ENCODE peak calls at places on chromosomes 6 and 20, in four cellular contexts. One of them, this sample, is unnamed.

GRCh38 chr20:62824476-62825287 is 7.8 kb downstream of the COL9A3 start:
- DNase-seq in RPMI7951: no peak
- DNase-seq in colonic mucosa: peak; percentile 76
- DNase-seq in Calu3: peak; percentile 77
- DNase-seq in this sample: peak; percentile 46

GRCh38 chr6:169890049-169890448 is 138.6 kb downstream of the ERMARD start:
- DNase-seq in colonic mucosa: no peak
- DNase-seq in Calu3: no peak
- DNase-seq in RPMI7951: no peak
- DNase-seq in this sample: no peak

GRCh38 chr20:63408684-63409046 is 47.5 kb upstream of the CHRNA4 start:
- DNase-seq in Calu3: no peak
- DNase-seq in colonic mucosa: no peak
- DNase-seq in RPMI7951: no peak
- DNase-seq in this sample: no peak

GRCh38 chr6:33683051-33683571 is 28.4 kb downstream of the UQCC2 start:
- DNase-seq in RPMI7951: peak; percentile 46
- DNase-seq in colonic mucosa: no peak
- DNase-seq in Calu3: no peak
- DNase-seq in this sample: no peak

GRCh38 chr6:108946695-108947094 is 98.5 kb downstream of the ARMC2 start:
- DNase-seq in colonic mucosa: no peak
- DNase-seq in Calu3: no peak
- DNase-seq in RPMI7951: peak; percentile 50
- DNase-seq in this sample: no peak

GRCh38 chr6:32662099-32662498 is 4.4 kb downstream of the HLA-DQB1 start:
- DNase-seq in RPMI7951: no peak
- DNase-seq in colonic mucosa: no peak
- DNase-seq in Calu3: no peak
- DNase-seq in this sample: no peak

GRCh38 chr20:44714102-44714700 is 968 bp upstream of the CCN5 start:
- DNase-seq in RPMI7951: no peak
- DNase-seq in colonic mucosa: no peak
- DNase-seq in Calu3: no peak
- DNase-seq in this sample: no peak

GRCh38 chr6:62150048-62150663 is 135.9 kb downstream of the KHDRBS2 start:
- DNase-seq in Calu3: peak; percentile 21
- DNase-seq in colonic mucosa: peak; percentile 20
- DNase-seq in RPMI7951: peak; percentile 4
- DNase-seq in this sample: no peak

GRCh38 chr20:23111307-23111943 is 25.3 kb upstream of the CD93 start:
- DNase-seq in RPMI7951: no peak
- DNase-seq in colonic mucosa: no peak
- DNase-seq in Calu3: no peak
- DNase-seq in this sample: no peak

GRCh38 chr6:225121-225721 is 67.1 kb upstream of the DUSP22 start:
- DNase-seq in RPMI7951: no peak
- DNase-seq in Calu3: no peak
- DNase-seq in colonic mucosa: no peak
- DNase-seq in this sample: no peak

GRCh38 chr6:96675617-96676016 is 112.7 kb downstream of the FHL5 start:
- DNase-seq in RPMI7951: no peak
- DNase-seq in Calu3: no peak
- DNase-seq in colonic mucosa: no peak
- DNase-seq in this sample: no peak

GRCh38 chr6:69089539-69089938 is 454.5 kb downstream of the ADGRB3 start:
- DNase-seq in Calu3: no peak
- DNase-seq in RPMI7951: no peak
- DNase-seq in colonic mucosa: no peak
- DNase-seq in this sample: no peak

GRCh38 chr6:161498359-161498758 is 224.5 kb upstream of the AGPAT4 start:
- DNase-seq in RPMI7951: peak; percentile 72
- DNase-seq in Calu3: peak; percentile 74
- DNase-seq in colonic mucosa: no peak
- DNase-seq in this sample: no peak

GRCh38 chr6:18248698-18249097 is 15.6 kb downstream of the DEK start:
- DNase-seq in Calu3: no peak
- DNase-seq in colonic mucosa: no peak
- DNase-seq in RPMI7951: no peak
- DNase-seq in this sample: no peak

GRCh38 chr6:79377830-79378460 is 143.5 kb upstream of the HMGN3 start:
- DNase-seq in colonic mucosa: no peak
- DNase-seq in Calu3: peak; percentile 29
- DNase-seq in RPMI7951: no peak
- DNase-seq in this sample: no peak

GRCh38 chr20:17611290-17611539 is 41.3 kb downstream of the DSTN start:
- DNase-seq in Calu3: no peak
- DNase-seq in colonic mucosa: no peak
- DNase-seq in RPMI7951: peak; percentile 35
- DNase-seq in this sample: no peak

GRCh38 chr6:89242574-89243330 is 25.6 kb upstream of the GABRR1 start:
- DNase-seq in Calu3: peak; percentile 21
- DNase-seq in RPMI7951: peak; percentile 54
- DNase-seq in colonic mucosa: no peak
- DNase-seq in this sample: no peak

GRCh38 chr20:760751-761417 is 7.4 kb downstream of the SLC52A3 start:
- DNase-seq in colonic mucosa: no peak
- DNase-seq in Calu3: no peak
- DNase-seq in RPMI7951: no peak
- DNase-seq in this sample: no peak

GRCh38 chr6:90105766-90106165 is 190.9 kb downstream of the BACH2 start:
- DNase-seq in RPMI7951: no peak
- DNase-seq in Calu3: no peak
- DNase-seq in colonic mucosa: no peak
- DNase-seq in this sample: no peak

GRCh38 chr6:14210077-14210476 is 92.5 kb downstream of the CD83 start:
- DNase-seq in colonic mucosa: no peak
- DNase-seq in RPMI7951: no peak
- DNase-seq in Calu3: no peak
- DNase-seq in this sample: no peak

GRCh38 chr20:63737940-63738686 is 1.5 kb upstream of the SLC2A4RG start:
- DNase-seq in colonic mucosa: peak; percentile 76
- DNase-seq in Calu3: no peak
- DNase-seq in RPMI7951: no peak
- DNase-seq in this sample: no peak

GRCh38 chr6:5490495-5491069 is 229.3 kb downstream of the FARS2 start:
- DNase-seq in Calu3: no peak
- DNase-seq in RPMI7951: no peak
- DNase-seq in colonic mucosa: no peak
- DNase-seq in this sample: no peak

GRCh38 chr6:65633516-65633915 is 73.5 kb downstream of the EYS start:
- DNase-seq in Calu3: no peak
- DNase-seq in colonic mucosa: no peak
- DNase-seq in RPMI7951: no peak
- DNase-seq in this sample: no peak

GRCh38 chr20:5933802-5934436 is 16.4 kb downstream of the TRMT6 start:
- DNase-seq in colonic mucosa: no peak
- DNase-seq in RPMI7951: peak; percentile 42
- DNase-seq in Calu3: peak; percentile 9
- DNase-seq in this sample: no peak

GRCh38 chr20:19137641-19138040 is 74.8 kb upstream of the SLC24A3 start:
- DNase-seq in Calu3: no peak
- DNase-seq in RPMI7951: no peak
- DNase-seq in colonic mucosa: no peak
- DNase-seq in this sample: no peak

GRCh38 chr20:916125-916799 is at the start of gene ANGPT4:
- DNase-seq in RPMI7951: no peak
- DNase-seq in colonic mucosa: no peak
- DNase-seq in Calu3: no peak
- DNase-seq in this sample: no peak

GRCh38 chr6:39847216-39847615 is 55.0 kb downstream of the DAAM2 start:
- DNase-seq in RPMI7951: no peak
- DNase-seq in Calu3: no peak
- DNase-seq in colonic mucosa: no peak
- DNase-seq in this sample: no peak

GRCh38 chr6:80145921-80146320 is 39.5 kb downstream of the BCKDHB start:
- DNase-seq in colonic mucosa: no peak
- DNase-seq in Calu3: no peak
- DNase-seq in RPMI7951: no peak
- DNase-seq in this sample: no peak

GRCh38 chr6:160137989-160138835 is 16.6 kb downstream of the SLC22A1 start:
- DNase-seq in colonic mucosa: peak; percentile 69
- DNase-seq in Calu3: peak; percentile 64
- DNase-seq in RPMI7951: peak; percentile 69
- DNase-seq in this sample: peak; percentile 56

GRCh38 chr20:25006431-25007167 is 14.0 kb upstream of the APMAP start:
- DNase-seq in colonic mucosa: peak; percentile 7
- DNase-seq in RPMI7951: no peak
- DNase-seq in Calu3: no peak
- DNase-seq in this sample: no peak

GRCh38 chr6:145836170-145836569 is 21.6 kb upstream of the FBXO30 start:
- DNase-seq in Calu3: no peak
- DNase-seq in colonic mucosa: no peak
- DNase-seq in RPMI7951: peak; percentile 61
- DNase-seq in this sample: no peak

GRCh38 chr20:58993332-58994248 is 12.5 kb downstream of the NELFCD start:
- DNase-seq in RPMI7951: no peak
- DNase-seq in colonic mucosa: no peak
- DNase-seq in Calu3: no peak
- DNase-seq in this sample: no peak

GRCh38 chr20:4135385-4136077 is 120.2 kb upstream of the RNF24 start:
- DNase-seq in Calu3: peak; percentile 83
- DNase-seq in RPMI7951: peak; percentile 100
- DNase-seq in colonic mucosa: peak; percentile 54
- DNase-seq in this sample: peak; percentile 80

GRCh38 chr6:116895935-116896334 is 18.9 kb downstream of the RFX6 start:
- DNase-seq in RPMI7951: no peak
- DNase-seq in colonic mucosa: no peak
- DNase-seq in Calu3: no peak
- DNase-seq in this sample: no peak

GRCh38 chr20:57291003-57291402 is 24.6 kb upstream of the BMP7 start:
- DNase-seq in Calu3: peak; percentile 49
- DNase-seq in RPMI7951: no peak
- DNase-seq in colonic mucosa: no peak
- DNase-seq in this sample: no peak

GRCh38 chr6:160102956-160103824 is 18.4 kb upstream of the SLC22A1 start:
- DNase-seq in Calu3: peak; percentile 26
- DNase-seq in colonic mucosa: peak; percentile 51
- DNase-seq in RPMI7951: peak; percentile 21
- DNase-seq in this sample: no peak

GRCh38 chr6:27138837-27139752 is 108.4 kb upstream of the PRSS16 start:
- DNase-seq in RPMI7951: peak; percentile 92
- DNase-seq in colonic mucosa: peak; percentile 86
- DNase-seq in Calu3: peak; percentile 85
- DNase-seq in this sample: peak; percentile 57

GRCh38 chr20:13419445-13419844 is 198.4 kb downstream of the ISM1 start:
- DNase-seq in Calu3: no peak
- DNase-seq in colonic mucosa: no peak
- DNase-seq in RPMI7951: no peak
- DNase-seq in this sample: no peak

This sample was measured in mucosa of gallbladder.